ENCODE peak calls at places on chromosomes 13 and 19, in six cellular contexts. U, M, T, P, X and O are unnamed samples.
A peak's percentile ranks its signal among the peaks of the same experiment; 100 is the strongest.

GRCh38 chr19:4130635-4131438 is 6.9 kb upstream of the MAP2K2 start:
- DNase-seq in U (no peak), M (peak; percentile 90), T (peak; percentile 93), P (no peak), X (no peak), O (no peak)

GRCh38 chr19:48844472-48844871 is 8.2 kb upstream of the HSD17B14 start:
- DNase-seq in U (no peak), M (peak; percentile 47), T (peak; percentile 82), P (no peak), X (peak; percentile 63), O (no peak)

GRCh38 chr19:47093841-47094240 is 19.7 kb downstream of the ZC3H4 start:
- DNase-seq in U (no peak), M (no peak), T (no peak), P (no peak), X (no peak), O (no peak)

GRCh38 chr13:73341748-73342147 is 282.9 kb downstream of the KLF5 start:
- DNase-seq in U (no peak), M (no peak), T (no peak), P (no peak), X (no peak), O (no peak)

GRCh38 chr13:109760951-109761350 is 25.4 kb downstream of the IRS2 start:
- DNase-seq in U (no peak), M (no peak), T (no peak), P (no peak), X (no peak), O (no peak)

GRCh38 chr19:33129901-33130300 is 2.0 kb upstream of the WDR88 start:
- DNase-seq in U (no peak), M (no peak), T (no peak), P (no peak), X (no peak), O (no peak)

GRCh38 chr13:108560092-108560491 is 69.3 kb upstream of the MYO16 start:
- DNase-seq in U (no peak), M (no peak), T (no peak), P (no peak), X (no peak), O (no peak)

GRCh38 chr13:61774903-61775302 is 359.3 kb upstream of the PCDH20 start:
- DNase-seq in U (no peak), M (no peak), T (no peak), P (no peak), X (no peak), O (no peak)

GRCh38 chr13:88189724-88190123 is 518.6 kb downstream of the SLITRK5 start:
- DNase-seq in U (no peak), M (no peak), T (no peak), P (no peak), X (no peak), O (no peak)

GRCh38 chr13:34310539-34310938 is 492.6 kb downstream of the RFC3 start:
- DNase-seq in U (no peak), M (no peak), T (no peak), P (no peak), X (peak; percentile 1), O (no peak)

GRCh38 chr19:58059003-58059671 is at the start of gene ZNF135:
- DNase-seq in U (peak; percentile 64), M (no peak), T (no peak), P (no peak), X (peak; percentile 90), O (peak; percentile 9)

GRCh38 chr19:7515471-7516226 is at the start of gene ZNF358:
- DNase-seq in U (no peak), M (peak; percentile 82), T (peak; percentile 31), P (no peak), X (peak; percentile 98), O (no peak)

GRCh38 chr13:34414616-34415015 is 527.5 kb upstream of the NBEA start:
- DNase-seq in U (no peak), M (no peak), T (no peak), P (no peak), X (no peak), O (no peak)

GRCh38 chr19:2294377-2295335 is 12.7 kb upstream of the PEAK3 start:
- DNase-seq in U (no peak), M (no peak), T (no peak), P (no peak), X (peak; percentile 93), O (no peak)

GRCh38 chr13:99414048-99414995 is 87.0 kb upstream of the TM9SF2 start:
- DNase-seq in U (no peak), M (no peak), T (no peak), P (no peak), X (no peak), O (no peak)

GRCh38 chr13:79108914-79109643 is 297.0 kb downstream of the RBM26 start:
- DNase-seq in U (no peak), M (no peak), T (no peak), P (peak; percentile 16), X (no peak), O (no peak)

GRCh38 chr13:110390572-110390971 is 83.5 kb downstream of the COL4A2 start:
- DNase-seq in U (no peak), M (no peak), T (no peak), P (no peak), X (no peak), O (no peak)

GRCh38 chr19:11505504-11506100 is at the start of gene ZNF653:
- DNase-seq in U (peak; percentile 79), M (peak; percentile 98), T (peak; percentile 89), P (peak; percentile 70), X (peak; percentile 97), O (peak; percentile 94)

GRCh38 chr13:100543872-100544602 is 44.6 kb downstream of the GGACT start:
- DNase-seq in U (no peak), M (no peak), T (peak; percentile 41), P (no peak), X (no peak), O (no peak)

GRCh38 chr19:13097331-13098258 is 5.1 kb downstream of the LYL1 start:
- DNase-seq in U (no peak), M (peak; percentile 89), T (no peak), P (no peak), X (no peak), O (peak; percentile 80)

DNA sequence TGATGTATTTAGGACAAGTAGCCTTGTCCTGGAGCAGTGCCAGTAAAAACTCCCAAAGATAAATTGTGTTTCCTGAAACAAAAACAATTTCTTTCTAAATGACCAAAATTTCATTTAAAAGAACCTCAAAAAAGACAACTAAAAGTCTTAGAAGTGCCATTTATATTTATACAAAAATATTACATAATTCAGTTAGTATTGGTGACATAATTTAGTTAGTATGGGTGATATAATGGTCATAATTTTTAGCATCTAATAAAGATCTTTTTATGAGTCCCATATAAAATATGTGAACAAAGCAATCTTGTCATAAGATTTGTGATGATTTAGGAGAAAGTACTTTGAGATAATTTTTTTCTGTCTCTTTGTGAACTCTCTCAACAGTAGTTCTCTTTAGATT is 76.0 kb downstream of the ELF1 start:
- DNase-seq in U (no peak), M (no peak), T (no peak), P (no peak), X (no peak), O (no peak)
- H3K27ac ChIP-seq in U (no peak overlapping the region), M (no peak overlapping the region), T (no peak overlapping the region), P (no peak overlapping the region), X (no peak overlapping the region), O (no peak overlapping the region)

GRCh38 chr19:17334414-17335409 is at the start of gene ANO8:
- DNase-seq in U (peak; percentile 91), M (peak; percentile 100), T (peak; percentile 91), P (peak; percentile 82), X (peak; percentile 94), O (peak; percentile 91)

GRCh38 chr19:17332360-17332676 is 2.3 kb downstream of the ANO8 start:
- DNase-seq in U (no peak), M (no peak), T (no peak), P (no peak), X (no peak), O (no peak)

GRCh38 chr19:17331254-17331558 is 3.4 kb downstream of the ANO8 start:
- DNase-seq in U (no peak), M (no peak), T (no peak), P (no peak), X (no peak), O (no peak)

GRCh38 chr19:17333611-17334413 is 843 bp downstream of the ANO8 start:
- DNase-seq in U (no peak), M (peak; percentile 95), T (no peak), P (peak; percentile 16), X (no peak), O (peak; percentile 90)

GRCh38 chr19:17332677-17333581 is 1.7 kb downstream of the ANO8 start:
- DNase-seq in U (peak; percentile 62), M (peak; percentile 97), T (peak; percentile 87), P (peak; percentile 40), X (peak; percentile 86), O (no peak)
- TF ChIP-seq GABPA in U (no peak), M (no peak), T (no peak), P (no peak), X (no peak), O (no peak)

GRCh38 chr13:83221813-83222241 is 660.4 kb downstream of the SLITRK1 start:
- DNase-seq in U (no peak), M (no peak), T (no peak), P (no peak), X (no peak), O (no peak)
- H3K27ac ChIP-seq in U (no peak overlapping the region), M (no peak overlapping the region), T (no peak overlapping the region), P (no peak overlapping the region), X (peak overlapping the region; percentile 47), O (no peak overlapping the region)

GRCh38 chr19:50485284-50485955 is 8.8 kb upstream of the GARIN5A start:
- DNase-seq in U (no peak), M (no peak), T (no peak), P (no peak), X (no peak), O (no peak)
- TF ChIP-seq GABPA in U (no peak), M (no peak), T (no peak), P (no peak), X (no peak), O (no peak)

GRCh38 chr19:54436031-54436523 is 12.9 kb upstream of the LENG8 start:
- DNase-seq in U (no peak), M (no peak), T (no peak), P (no peak), X (no peak), O (no peak)
- H3K27ac ChIP-seq in U (no peak overlapping the region), M (no peak overlapping the region), T (no peak overlapping the region), P (no peak overlapping the region), X (no peak overlapping the region), O (no peak overlapping the region)

GRCh38 chr19:38800577-38801347 is 11.8 kb downstream of the LGALS7B start:
- DNase-seq in U (no peak), M (no peak), T (no peak), P (no peak), X (no peak), O (no peak)

GRCh38 chr19:38806371-38806770 is 6.4 kb downstream of the LGALS4 start:
- DNase-seq in U (no peak), M (no peak), T (no peak), P (no peak), X (no peak), O (no peak)

GRCh38 chr19:38801359-38802095 is 11.2 kb downstream of the LGALS4 start:
- DNase-seq in U (no peak), M (no peak), T (no peak), P (no peak), X (no peak), O (no peak)

GRCh38 chr19:38805180-38805579 is 7.6 kb downstream of the LGALS4 start:
- DNase-seq in U (no peak), M (no peak), T (no peak), P (no peak), X (no peak), O (no peak)

DNA sequence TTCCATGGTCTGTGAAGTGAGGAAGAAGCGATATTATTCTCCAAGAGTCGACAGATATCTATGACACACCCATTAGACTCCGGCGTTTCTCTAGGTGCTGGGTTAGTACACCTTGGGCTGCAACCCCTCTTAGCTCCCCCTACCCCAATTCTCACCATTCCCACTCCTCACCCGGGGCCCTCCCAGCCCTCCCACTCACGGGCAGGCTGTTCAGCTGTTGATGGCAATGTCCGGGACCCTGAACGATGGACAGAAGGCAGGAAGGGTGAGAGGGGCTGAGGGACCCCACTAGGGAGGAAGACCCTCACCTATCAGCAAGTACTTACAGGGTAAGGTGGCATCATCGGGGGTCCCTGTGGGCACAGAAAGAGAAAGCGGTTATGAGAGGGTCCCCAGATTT is 9.2 kb downstream of the LGALS4 start:
- DNase-seq in U (no peak), M (no peak), T (no peak), P (no peak), X (no peak), O (no peak)
- TF ChIP-seq GABPA in U (no peak), M (no peak), T (no peak), P (no peak), X (no peak), O (no peak)